ENCODE peak calls at places on chromosomes 6 and 20, in six cellular contexts. P is C1 segment of cervical spinal cord, N is fibroblast of lung, D is renal cortical epithelial cell, E is choroid plexus epithelial cell, I is GM03348. S is an unnamed sample.

GRCh38 chr20:39289316-39289715 is 327.2 kb downstream of the DHX35 start:
- DNase-seq in D (no peak), N (no peak), P (no peak), E (no peak), I (no peak), S (no peak)

GRCh38 chr6:78390066-78390465 is 477.3 kb upstream of the IRAK1BP1 start:
- DNase-seq in D (no peak), E (no peak), P (no peak), N (no peak), I (no peak), S (no peak)

GRCh38 chr6:5457036-5457435 is 195.7 kb downstream of the FARS2 start:
- DNase-seq in E (no peak), I (peak), D (no peak), N (peak), P (no peak), S (peak)

GRCh38 chr6:134240664-134241431 is 77.1 kb downstream of the SGK1 start:
- DNase-seq in P (no peak), I (no peak), D (peak), E (no peak), N (no peak), S (no peak)

GRCh38 chr6:41614713-41615112 is 23.6 kb upstream of the MDFI start:
- DNase-seq in D (no peak), N (no peak), I (no peak), P (no peak), E (no peak), S (no peak)

GRCh38 chr20:13486694-13487093 is 152.0 kb downstream of the TASP1 start:
- DNase-seq in N (peak), E (peak), I (no peak), P (no peak), D (no peak), S (no peak)

GRCh38 chr6:17334265-17334664 is 53.1 kb downstream of the RBM24 start:
- DNase-seq in D (peak), P (no peak), I (peak), N (peak), E (peak), S (no peak)

GRCh38 chr6:52603000-52603795 is 26.3 kb upstream of the TRAM2 start:
- DNase-seq in P (no peak), E (peak), D (peak), I (peak), N (peak), S (no peak)

GRCh38 chr20:62758226-62758912 is 37.9 kb upstream of the MRGBP start:
- DNase-seq in N (no peak), E (no peak), P (no peak), I (no peak), D (no peak), S (no peak)

GRCh38 chr6:170271771-170272314 is 19.0 kb downstream of the DLL1 start:
- DNase-seq in E (no peak), D (no peak), P (no peak), I (no peak), N (no peak), S (no peak)

GRCh38 chr6:138465007-138465645 is 34.2 kb downstream of the NHSL1 start:
- DNase-seq in D (peak), P (no peak), N (peak), I (peak), E (peak), S (peak)

S was measured in PC-9.